ENCODE peak calls at places on chromosome 3, in five cellular contexts. One of them, this sample, is unnamed. For H3K4me1, the result is how much of the 10 kb centered on the place peaks cover.

GRCh38 chr3:197811343-197811742 is 20.3 kb downstream of the LRCH3 start:
- DNase-seq in transverse colon: no peak
- DNase-seq in A549: no peak
- DNase-seq in ovary: no peak
- DNase-seq in tibial nerve: peak
- DNase-seq in this sample: no peak

GRCh38 chr3:184559336-184559735 is 2.2 kb upstream of the EPHB3 start:
- DNase-seq in ovary: no peak
- DNase-seq in transverse colon: peak
- DNase-seq in A549: peak
- DNase-seq in tibial nerve: no peak
- DNase-seq in this sample: no peak

GRCh38 chr3:40302784-40303183 is 6.7 kb upstream of the EIF1B start:
- DNase-seq in ovary: no peak
- DNase-seq in tibial nerve: no peak
- DNase-seq in A549: no peak
- DNase-seq in transverse colon: no peak
- DNase-seq in this sample: no peak

GRCh38 chr3:24519368-24520100 is 24.9 kb upstream of the THRB start:
- DNase-seq in transverse colon: no peak
- DNase-seq in ovary: no peak
- DNase-seq in A549: no peak
- DNase-seq in tibial nerve: no peak
- DNase-seq in this sample: no peak

GRCh38 chr3:58178528-58179234 is 32.1 kb downstream of the DNASE1L3 start:
- DNase-seq in tibial nerve: no peak
- DNase-seq in ovary: no peak
- DNase-seq in A549: no peak
- DNase-seq in transverse colon: peak
- DNase-seq in this sample: no peak

GRCh38 chr3:113948015-113948917 is 453 bp downstream of the ZDHHC23 start:
- DNase-seq in tibial nerve: no peak
- DNase-seq in transverse colon: peak
- DNase-seq in ovary: no peak
- DNase-seq in A549: peak
- DNase-seq in this sample: peak

GRCh38 chr3:45182915-45183881 is 37.0 kb upstream of the CDCP1 start:
- DNase-seq in ovary: no peak
- DNase-seq in transverse colon: peak
- DNase-seq in tibial nerve: no peak
- DNase-seq in A549: peak
- DNase-seq in this sample: no peak

GRCh38 chr3:29514912-29515311 is 234.0 kb downstream of the RBMS3 start:
- DNase-seq in tibial nerve: no peak
- DNase-seq in ovary: no peak
- DNase-seq in transverse colon: no peak
- DNase-seq in A549: no peak
- DNase-seq in this sample: no peak

GRCh38 chr3:170542704-170543103 is 43.2 kb downstream of the SLC7A14 start:
- DNase-seq in transverse colon: no peak
- DNase-seq in ovary: no peak
- DNase-seq in tibial nerve: no peak
- DNase-seq in A549: no peak
- DNase-seq in this sample: no peak

GRCh38 chr3:9916734-9917680 is at the start of gene IL17RC:
- DNase-seq in A549: peak
- DNase-seq in transverse colon: peak
- DNase-seq in ovary: peak
- DNase-seq in tibial nerve: peak
- DNase-seq in this sample: peak

GRCh38 chr3:7574435-7574834 is 713.5 kb downstream of the GRM7 start:
- DNase-seq in ovary: no peak
- DNase-seq in transverse colon: no peak
- DNase-seq in tibial nerve: no peak
- DNase-seq in A549: no peak
- DNase-seq in this sample: no peak

GRCh38 chr3:74033366-74033765 is 408.6 kb upstream of the PDZRN3 start:
- DNase-seq in A549: no peak
- DNase-seq in ovary: no peak
- DNase-seq in transverse colon: no peak
- DNase-seq in tibial nerve: no peak
- DNase-seq in this sample: no peak

GRCh38 chr3:31952205-31952604 is 28.9 kb downstream of the OSBPL10 start:
- DNase-seq in ovary: no peak
- DNase-seq in A549: no peak
- DNase-seq in tibial nerve: no peak
- DNase-seq in transverse colon: peak
- DNase-seq in this sample: no peak

GRCh38 chr3:87765256-87765655 is 293.5 kb downstream of the CGGBP1 start:
- DNase-seq in ovary: no peak
- DNase-seq in tibial nerve: no peak
- DNase-seq in A549: no peak
- DNase-seq in transverse colon: no peak
- DNase-seq in this sample: no peak

GRCh38 chr3:37272743-37273142 is 98.4 kb upstream of the LRRFIP2 start:
- DNase-seq in A549: no peak
- DNase-seq in ovary: no peak
- DNase-seq in transverse colon: no peak
- DNase-seq in tibial nerve: no peak
- DNase-seq in this sample: no peak

GRCh38 chr3:141272906-141273662 is 41.5 kb downstream of the PXYLP1 start:
- DNase-seq in A549: no peak
- DNase-seq in ovary: no peak
- DNase-seq in tibial nerve: no peak
- DNase-seq in transverse colon: no peak
- DNase-seq in this sample: no peak

GRCh38 chr3:123663977-123664376 is 79.1 kb upstream of the HACD2 start:
- DNase-seq in tibial nerve: no peak
- DNase-seq in A549: no peak
- DNase-seq in transverse colon: no peak
- DNase-seq in ovary: no peak
- DNase-seq in this sample: no peak

GRCh38 chr3:178436773-178437172 is 99.5 kb upstream of the KCNMB2 start:
- DNase-seq in A549: peak
- DNase-seq in ovary: no peak
- DNase-seq in transverse colon: no peak
- DNase-seq in tibial nerve: no peak
- DNase-seq in this sample: no peak

GRCh38 chr3:16545413-16546185 is 32.1 kb upstream of the RFTN1 start:
- DNase-seq in tibial nerve: no peak
- DNase-seq in transverse colon: no peak
- DNase-seq in ovary: no peak
- DNase-seq in A549: no peak
- DNase-seq in this sample: no peak

DNA sequence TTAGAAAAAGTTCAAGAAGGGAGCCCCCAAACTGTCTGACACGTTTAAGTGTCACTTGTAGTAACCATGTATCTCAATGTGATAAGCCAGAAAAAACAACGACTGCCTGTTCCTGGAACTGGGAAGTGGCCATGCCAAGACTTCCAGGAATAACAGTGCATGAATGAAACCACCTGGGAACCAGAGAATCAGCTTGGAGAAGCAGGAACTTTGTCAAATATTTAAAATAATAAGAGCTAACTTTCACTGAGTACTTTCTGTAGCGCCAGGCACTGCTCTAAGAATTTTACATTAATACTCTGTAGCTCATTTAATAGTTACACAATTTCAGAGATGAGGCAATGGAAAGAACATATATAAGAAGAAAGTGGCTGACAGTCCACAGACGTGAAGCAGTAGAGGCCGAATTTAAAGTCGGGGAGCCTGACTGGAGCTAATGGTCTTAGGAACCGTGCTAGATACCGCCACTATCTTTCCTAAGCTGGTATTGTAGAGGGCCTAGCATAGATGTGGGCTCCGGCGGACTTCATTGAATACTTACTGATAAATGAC is 870 bp downstream of the PLSCR1 start:
- DNase-seq in tibial nerve: no peak
- DNase-seq in A549: peak
- DNase-seq in transverse colon: no peak
- DNase-seq in ovary: peak
- DNase-seq in this sample: no peak
- TF ChIP-seq EP300 in tibial nerve: peak
- TF ChIP-seq EP300 in A549: no peak
- TF ChIP-seq EP300 in transverse colon: no peak
- TF ChIP-seq EP300 in ovary: peak
- TF ChIP-seq EP300 in this sample: no peak

DNA sequence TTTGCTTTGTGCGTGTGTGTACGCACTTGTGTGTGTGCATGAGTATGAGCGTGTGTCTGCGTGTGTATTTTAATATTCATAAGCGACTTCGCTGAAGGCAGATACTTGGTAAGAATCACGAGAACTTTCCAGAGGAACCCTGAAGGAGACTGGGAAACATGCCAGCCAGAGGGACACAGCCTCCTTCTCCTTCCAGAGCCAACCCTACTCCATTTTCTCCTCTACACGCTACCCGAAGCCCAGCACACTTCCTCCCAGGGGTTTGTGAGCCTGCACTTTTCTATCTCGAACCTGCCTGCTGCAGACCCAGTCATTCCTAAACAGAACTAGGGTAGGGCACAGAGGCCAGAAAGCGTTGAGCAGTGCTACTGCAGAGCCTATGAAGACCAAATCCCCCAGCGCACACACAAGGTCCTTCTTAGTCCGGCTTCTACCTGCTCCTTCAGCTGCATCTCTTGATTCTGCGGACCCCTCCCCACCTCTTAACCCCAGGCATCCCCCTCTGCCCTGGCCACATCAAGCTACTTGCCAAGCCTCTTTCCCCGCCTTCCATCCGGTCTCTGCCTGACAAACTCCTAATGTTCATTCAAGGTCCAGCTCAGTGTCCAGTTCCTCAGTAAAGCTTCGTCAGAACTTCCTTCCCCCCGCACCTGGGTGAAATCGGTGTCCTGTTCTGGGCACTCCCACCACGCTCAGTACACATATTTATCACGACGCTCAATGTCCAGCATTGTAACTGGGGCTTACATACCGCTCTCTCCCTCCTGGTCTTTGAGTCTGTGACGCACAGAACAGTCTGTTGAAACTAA is 191.8 kb downstream of the FAM43A start:
- DNase-seq in A549: no peak
- DNase-seq in transverse colon: no peak
- DNase-seq in tibial nerve: no peak
- DNase-seq in ovary: no peak
- DNase-seq in this sample: peak
- H3K4me1 ChIP-seq in A549: under half
- H3K4me1 ChIP-seq in transverse colon: under half
- H3K4me1 ChIP-seq in tibial nerve: under half
- H3K4me1 ChIP-seq in ovary: under half
- H3K4me1 ChIP-seq in this sample: under half

GRCh38 chr3:150035400-150035799 is 64.7 kb upstream of the PFN2 start:
- DNase-seq in transverse colon: no peak
- DNase-seq in A549: no peak
- DNase-seq in tibial nerve: no peak
- DNase-seq in ovary: no peak
- DNase-seq in this sample: no peak
- TF ChIP-seq EP300 in transverse colon: no peak
- TF ChIP-seq EP300 in A549: no peak
- TF ChIP-seq EP300 in tibial nerve: no peak
- TF ChIP-seq EP300 in ovary: no peak
- TF ChIP-seq EP300 in this sample: no peak

GRCh38 chr3:150248865-150249360 is 159.2 kb upstream of the TSC22D2 start:
- DNase-seq in transverse colon: no peak
- DNase-seq in A549: no peak
- DNase-seq in tibial nerve: no peak
- DNase-seq in ovary: no peak
- DNase-seq in this sample: no peak

GRCh38 chr3:150247456-150247855 is 160.6 kb upstream of the TSC22D2 start:
- DNase-seq in tibial nerve: no peak
- DNase-seq in transverse colon: no peak
- DNase-seq in ovary: no peak
- DNase-seq in A549: no peak
- DNase-seq in this sample: no peak

GRCh38 chr3:150249776-150250175 is 158.3 kb upstream of the TSC22D2 start:
- DNase-seq in tibial nerve: no peak
- DNase-seq in ovary: no peak
- DNase-seq in transverse colon: no peak
- DNase-seq in A549: no peak
- DNase-seq in this sample: no peak

GRCh38 chr3:150251187-150251592 is 156.9 kb upstream of the TSC22D2 start:
- DNase-seq in A549: no peak
- DNase-seq in ovary: no peak
- DNase-seq in transverse colon: no peak
- DNase-seq in tibial nerve: no peak
- DNase-seq in this sample: no peak

GRCh38 chr3:150248116-150248864 is 159.8 kb upstream of the TSC22D2 start:
- DNase-seq in A549: no peak
- DNase-seq in ovary: peak
- DNase-seq in transverse colon: no peak
- DNase-seq in tibial nerve: no peak
- DNase-seq in this sample: no peak
- H3K4me1 ChIP-seq in A549: under half
- H3K4me1 ChIP-seq in ovary: under half
- H3K4me1 ChIP-seq in transverse colon: under half
- H3K4me1 ChIP-seq in tibial nerve: under half
- H3K4me1 ChIP-seq in this sample: under half

GRCh38 chr3:77529522-77529921 is 489.6 kb downstream of the ROBO2 start:
- DNase-seq in transverse colon: no peak
- DNase-seq in A549: no peak
- DNase-seq in tibial nerve: no peak
- DNase-seq in ovary: no peak
- DNase-seq in this sample: no peak
- TF ChIP-seq EP300 in transverse colon: no peak
- TF ChIP-seq EP300 in A549: no peak
- TF ChIP-seq EP300 in tibial nerve: no peak
- TF ChIP-seq EP300 in ovary: no peak
- TF ChIP-seq EP300 in this sample: no peak

This sample was measured in suprapubic skin.